ENCODE peak calls at places on chromosomes 13 and 19, in four cellular contexts. G is prostate gland, M is spleen, K is SK-N-SH. U is an unnamed sample.

GRCh38 chr19:43420954-43421353 is 6.3 kb downstream of the TEX101 start:
- DNase-seq in G (no peak), M (no peak), K (no peak), U (no peak)

GRCh38 chr13:99908129-99908805 is 63.3 kb downstream of the ZIC5 start:
- DNase-seq in G (no peak), M (no peak), K (no peak), U (no peak)

GRCh38 chr13:50267917-50268316 is 252.7 kb downstream of the KCNRG start:
- DNase-seq in G (no peak), M (no peak), K (no peak), U (no peak)

GRCh38 chr13:23098508-23098907 is 82.3 kb upstream of the SGCG start:
- DNase-seq in G (no peak), M (no peak), K (no peak), U (no peak)

GRCh38 chr13:23488442-23488841 is 54.9 kb upstream of the SACS start:
- DNase-seq in G (peak; percentile 30), M (no peak), K (peak; percentile 57), U (no peak)

GRCh38 chr13:112065521-112065866 is 1.5 kb upstream of the SOX1 start:
- DNase-seq in G (no peak), M (no peak), K (no peak), U (no peak)

GRCh38 chr13:75760182-75760981 is 124.3 kb downstream of the LMO7 start:
- DNase-seq in G (peak; percentile 65), M (no peak), K (no peak), U (no peak)

GRCh38 chr13:111344471-111345191 is 24.2 kb downstream of the TEX29 start:
- DNase-seq in G (peak; percentile 81), M (no peak), K (no peak), U (no peak)

GRCh38 chr13:64186503-64186902 is 2770.9 kb upstream of the PCDH20 start:
- DNase-seq in G (no peak), M (no peak), K (no peak), U (no peak)

GRCh38 chr13:30038884-30039283 is 188.5 kb upstream of the UBL3 start:
- DNase-seq in G (no peak), M (no peak), K (no peak), U (no peak)

GRCh38 chr13:66657165-66657895 is 572.8 kb downstream of the PCDH9 start:
- DNase-seq in G (peak; percentile 60), M (no peak), K (peak; percentile 28), U (no peak)

GRCh38 chr13:24220086-24220703 is 59.7 kb downstream of the SPATA13 start:
- DNase-seq in G (peak; percentile 56), M (no peak), K (peak; percentile 77), U (peak; percentile 32)

GRCh38 chr13:95002968-95003813 is 290.8 kb upstream of the SOX21 start:
- DNase-seq in G (no peak), M (no peak), K (peak; percentile 57), U (no peak)

GRCh38 chr13:95573226-95573625 is 20.7 kb downstream of the CLDN10 start:
- DNase-seq in G (no peak), M (no peak), K (no peak), U (no peak)

DNA sequence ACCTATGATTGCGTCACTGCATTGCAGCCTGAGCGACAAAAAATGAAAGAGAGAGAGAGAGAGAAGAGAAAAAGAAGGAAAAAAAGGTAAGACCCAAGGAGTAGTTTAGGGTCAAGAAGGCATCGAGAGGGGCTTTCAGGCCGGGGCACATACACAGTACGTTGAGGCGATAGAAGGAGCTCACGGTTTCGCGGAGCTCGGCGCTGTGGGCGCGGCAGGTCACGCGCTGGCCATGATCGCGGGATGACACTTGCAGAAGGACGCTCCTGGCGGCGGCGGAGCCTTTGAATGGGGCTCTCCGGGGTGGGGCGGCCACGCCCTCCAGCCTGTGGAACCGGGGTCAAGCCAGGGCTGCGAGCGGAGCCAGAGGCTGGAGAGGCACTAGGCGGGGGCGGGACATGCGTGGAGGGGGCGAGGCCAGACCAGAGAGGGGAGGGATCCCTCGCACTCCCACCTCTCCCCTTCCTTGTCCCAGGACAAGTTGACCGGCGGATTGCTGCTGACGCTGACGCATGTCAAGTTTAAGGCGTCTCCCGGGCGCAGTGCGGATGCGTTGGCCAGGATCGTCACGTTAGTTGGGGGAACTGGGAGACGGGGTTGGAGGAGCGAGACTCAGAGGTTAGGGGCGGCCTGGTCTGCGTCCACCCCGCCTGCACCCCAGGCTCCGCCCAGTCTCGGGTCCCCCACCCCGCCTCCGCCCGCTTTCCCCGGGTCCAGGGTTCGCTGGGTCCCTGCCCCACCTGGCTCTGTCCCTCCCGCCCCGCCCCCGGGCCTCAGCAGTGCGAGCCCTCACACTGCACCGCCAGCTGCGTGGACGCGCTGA is 6.9 kb downstream of the NPHS1 start:
- DNase-seq in G (no peak), M (peak; percentile 70), K (peak; percentile 71), U (no peak)
- TF ChIP-seq POLR2AphosphoS5 in G (no peak), M (no peak), K (no peak), U (no peak)

GRCh38 chr19:14837391-14837790 is 2.4 kb upstream of the OR7A5 start:
- DNase-seq in G (no peak), M (no peak), K (no peak), U (no peak)

GRCh38 chr19:14830702-14831101 is 4.3 kb downstream of the OR7A5 start:
- DNase-seq in G (no peak), M (no peak), K (no peak), U (no peak)

GRCh38 chr19:14840206-14840605 is 5.2 kb upstream of the OR7A5 start:
- DNase-seq in G (no peak), M (no peak), K (no peak), U (no peak)

GRCh38 chr19:14835011-14835410 is at the start of the genes OR7A5 and OR7C1:
- DNase-seq in G (peak; percentile 64), M (no peak), K (no peak), U (no peak)
- TF ChIP-seq POLR2AphosphoS5 in G (peak; percentile 88), M (no peak), K (no peak), U (no peak)

DNA sequence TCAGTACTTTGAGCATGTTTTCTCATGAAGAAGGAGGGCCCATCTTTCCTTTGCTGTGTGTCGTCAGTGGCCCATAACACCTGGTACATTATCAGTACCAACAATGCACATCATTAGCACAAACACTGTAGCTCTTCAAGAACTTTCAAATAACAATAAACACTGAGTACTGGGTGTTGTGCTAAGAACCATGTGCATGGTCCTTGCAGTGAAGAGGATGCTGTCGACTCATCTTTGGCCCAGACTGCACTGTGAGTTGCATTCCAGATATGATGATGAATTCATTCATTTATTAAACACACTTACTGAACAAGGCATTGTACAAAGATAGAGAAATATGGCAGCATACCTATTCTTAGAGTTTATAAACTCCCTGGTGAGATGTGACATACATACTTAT is 55.8 kb downstream of the FLT3 start:
- DNase-seq in G (no peak), M (no peak), K (no peak), U (no peak)
- TF ChIP-seq POLR2AphosphoS5 in G (no peak), M (no peak), K (no peak), U (no peak)

GRCh38 chr19:49145485-49146407 is 9.4 kb downstream of the HRC start:
- DNase-seq in G (peak; percentile 67), M (peak; percentile 93), K (peak; percentile 84), U (peak; percentile 81)
- TF ChIP-seq POLR2AphosphoS5 in G (peak; percentile 43), M (peak; percentile 32), K (no peak), U (no peak)

DNA sequence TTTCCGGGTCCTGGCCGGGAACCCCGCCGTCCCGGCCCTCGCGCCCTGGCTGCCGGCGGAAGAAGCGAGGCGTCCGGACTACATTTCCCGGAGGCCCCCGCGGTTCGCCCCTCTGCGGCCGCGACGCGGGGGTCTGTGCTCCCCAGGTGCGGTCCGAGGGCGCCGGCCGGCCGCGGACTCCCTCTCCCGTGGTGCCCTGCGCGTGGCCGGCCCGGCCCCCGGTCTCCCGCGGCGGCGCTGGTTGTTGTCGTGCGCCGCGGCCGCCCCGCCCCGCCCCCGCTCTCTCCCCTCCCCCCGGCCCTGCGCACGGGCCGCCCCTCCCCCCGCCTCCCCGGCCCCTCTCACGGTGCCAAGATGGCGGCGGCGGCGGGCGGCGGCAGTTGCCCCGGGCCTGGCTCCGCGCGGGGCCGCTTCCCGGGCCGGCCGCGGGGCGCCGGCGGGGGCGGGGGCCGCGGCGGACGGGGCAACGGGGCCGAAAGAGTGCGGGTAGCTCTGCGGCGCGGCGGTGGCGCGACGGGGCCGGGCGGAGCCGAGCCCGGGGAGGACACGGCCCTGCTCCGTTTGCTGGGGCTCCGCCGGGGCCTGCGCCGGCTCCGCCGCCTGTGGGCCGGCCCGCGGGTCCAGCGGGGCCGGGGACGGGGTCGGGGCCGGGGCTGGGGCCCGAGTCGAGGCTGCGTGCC is at the start of gene KMT2B:
- DNase-seq in G (no peak), M (no peak), K (peak; percentile 99), U (peak; percentile 99)
- TF ChIP-seq POLR2AphosphoS5 in G (no peak), M (peak; percentile 50), K (no peak), U (no peak)

U was measured in GM12892.